ENCODE peak calls at places on chromosomes 12 and 14, in six cellular contexts. G is fibroblast of lung, N is astrocyte of the spinal cord, Y is AG10803, D is hepatocyte, L is lower leg skin. Q is an unnamed sample.

GRCh38 chr14:87613856-87614255 is 379.1 kb downstream of the GALC start:
- DNase-seq in L (no peak), Y (no peak), N (no peak), D (no peak), G (no peak), Q (no peak)

GRCh38 chr14:101074124-101075024 is 170.9 kb upstream of the RTL1 start:
- DNase-seq in G (no peak), D (no peak), N (no peak), L (peak), Y (no peak), Q (no peak)

GRCh38 chr12:21642707-21643389 is 14.8 kb downstream of the LDHB start:
- DNase-seq in G (peak), Y (no peak), N (no peak), D (no peak), L (no peak), Q (no peak)

GRCh38 chr12:67969134-67969782 is 20.0 kb upstream of the IFNG-AS1 start:
- DNase-seq in L (no peak), G (no peak), Y (peak), N (no peak), D (no peak), Q (no peak)

GRCh38 chr12:119328111-119328510 is 6.4 kb upstream of the CCDC60 start:
- DNase-seq in G (no peak), Y (no peak), D (peak), L (no peak), N (no peak), Q (no peak)

GRCh38 chr12:19440019-19440858 is 947 bp downstream of the AEBP2 start:
- DNase-seq in G (peak), N (peak), L (peak), Y (peak), D (peak), Q (peak)

GRCh38 chr14:59511916-59512530 is 27.7 kb downstream of the JKAMP start:
- DNase-seq in D (no peak), Y (no peak), L (no peak), N (no peak), G (no peak), Q (no peak)

GRCh38 chr12:124667671-124668337 is 100.4 kb upstream of the NCOR2 start:
- DNase-seq in Y (no peak), D (no peak), L (no peak), G (no peak), N (no peak), Q (no peak)

GRCh38 chr14:60508707-60509437 is at the start of gene SIX6:
- DNase-seq in D (peak), Y (peak), N (no peak), G (no peak), L (no peak), Q (peak)

GRCh38 chr12:32024884-32025599 is 65.8 kb downstream of the RESF1 start:
- DNase-seq in L (no peak), N (no peak), D (no peak), Y (no peak), G (no peak), Q (no peak)

GRCh38 chr12:34397591-34398365 is 375.5 kb downstream of the ALG10 start:
- DNase-seq in Y (no peak), D (no peak), N (no peak), G (no peak), L (peak), Q (no peak)

GRCh38 chr14:24130380-24130716 is at the start of gene FITM1:
- DNase-seq in D (no peak), L (no peak), N (no peak), G (no peak), Y (no peak), Q (no peak)
- H3K4me3 ChIP-seq in D (no peak), L (no peak), N (no peak), G (no peak), Y (no peak), Q (no peak)

GRCh38 chr14:79294506-79294905 is 916.8 kb downstream of the DIO2 start:
- DNase-seq in Y (no peak), L (no peak), D (no peak), G (no peak), N (no peak), Q (no peak)
- TF ChIP-seq CTCF in Y (no peak), L (no peak), D (no peak), G (no peak), N (no peak), Q (no peak)

DNA sequence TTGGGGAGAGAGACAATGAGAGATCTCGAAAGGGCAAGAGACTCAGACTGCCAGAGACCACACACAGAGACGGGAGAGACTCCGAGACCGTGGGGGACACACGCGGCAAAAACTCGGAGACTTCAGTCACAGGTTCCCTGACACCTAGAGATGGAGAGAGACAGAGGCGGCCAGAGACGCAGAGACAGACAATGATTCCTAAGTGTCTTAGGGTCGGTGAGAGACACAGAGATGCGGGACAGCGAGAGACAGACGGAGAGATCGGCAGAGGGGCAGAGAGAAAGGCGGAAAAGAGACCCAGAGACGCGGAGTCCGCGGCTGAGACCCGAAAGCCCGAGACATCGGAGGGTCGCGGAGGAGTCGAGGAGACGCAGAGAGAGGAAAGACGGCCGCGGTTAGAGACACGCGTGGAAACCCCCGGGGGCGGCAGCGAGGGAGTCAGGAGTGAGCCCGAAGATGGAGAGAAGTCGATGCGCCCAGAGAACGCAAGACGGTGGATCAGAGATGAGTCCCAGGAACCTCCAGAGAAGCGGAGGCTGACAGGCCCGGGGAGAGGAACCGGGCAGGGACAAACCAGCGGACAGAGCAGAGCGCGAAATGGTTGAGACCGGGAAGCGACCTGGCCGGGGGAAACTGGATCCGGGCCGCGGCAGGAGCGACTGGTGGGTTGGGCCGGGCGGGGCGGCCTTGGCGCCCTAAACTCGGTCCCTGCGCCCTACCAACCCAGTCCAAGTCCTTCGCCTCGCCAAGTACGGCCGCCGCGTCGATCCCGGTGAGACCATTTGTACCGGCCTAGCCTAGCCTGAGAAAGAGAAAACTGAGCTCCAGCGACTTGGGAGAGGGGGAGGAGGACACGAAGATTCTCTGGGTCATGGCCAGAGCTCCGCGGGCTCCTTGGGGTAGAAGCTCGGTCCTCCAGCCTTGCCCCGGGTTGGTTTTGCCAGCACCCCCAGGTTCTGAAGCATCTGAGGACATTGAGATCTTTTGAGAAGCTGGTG is 7.6 kb downstream of the LHX5 start:
- DNase-seq in L (no peak), N (no peak), Y (no peak), D (no peak), G (no peak), Q (no peak)
- H3K4me3 ChIP-seq in L (no peak), N (no peak), Y (no peak), D (no peak), G (no peak), Q (no peak)

DNA sequence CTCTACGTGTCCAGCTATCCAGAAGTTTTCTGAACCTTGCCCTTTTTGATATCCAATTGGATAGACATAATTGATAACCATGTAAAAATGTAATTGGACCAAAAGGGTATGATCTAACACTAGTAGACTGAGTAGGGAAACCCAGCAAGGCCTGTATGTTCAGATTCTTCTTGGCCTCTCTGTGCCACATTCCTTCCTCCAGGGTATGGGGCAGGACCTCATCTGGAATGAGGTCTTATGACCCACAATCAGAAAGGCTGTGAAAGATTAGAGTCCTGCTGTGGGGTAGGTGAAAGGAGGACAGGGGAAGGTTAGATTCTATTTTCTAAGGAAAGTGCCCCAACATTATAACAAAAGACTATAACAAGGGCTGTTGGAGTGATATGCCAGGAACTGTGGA is 51.3 kb upstream of the A2ML1 start:
- DNase-seq in Y (no peak), D (no peak), N (no peak), G (no peak), L (no peak), Q (no peak)
- TF ChIP-seq CTCF in Y (no peak), D (no peak), N (peak), G (no peak), L (no peak), Q (no peak)

GRCh38 chr12:89710873-89711179 is 2.2 kb upstream of the ATP2B1 start:
- DNase-seq in L (no peak), N (peak), D (no peak), Y (no peak), G (no peak), Q (no peak)
- H3K4me3 ChIP-seq in L (no peak), N (no peak), D (peak), Y (peak), G (peak), Q (no peak)

GRCh38 chr12:1822699-1823098 is 2.3 kb downstream of the LRTM2 start:
- DNase-seq in N (no peak), Y (no peak), L (no peak), D (no peak), G (no peak), Q (no peak)
- TF ChIP-seq CTCF in N (no peak), Y (no peak), L (no peak), D (no peak), G (no peak), Q (no peak)

Q was measured in LNCaP clone FGC.